ENCODE peak calls at places on chromosomes 16 and 17, in five cellular contexts. F is HFF-Myc, K is A549, U is cardiac fibroblast, N is thoracic aorta. P is an unnamed sample.

GRCh38 chr17:49123061-49123460 is 9.5 kb upstream of the B4GALNT2 start:
- DNase-seq in U (no peak), N (no peak), F (no peak), K (no peak), P (no peak)

GRCh38 chr16:22008215-22009142 is 568 bp downstream of the MOSMO start:
- DNase-seq in F (no peak), K (peak), N (no peak), U (no peak), P (no peak)

GRCh38 chr17:8190506-8190905 is 526 bp upstream of the BORCS6 start:
- DNase-seq in U (no peak), N (no peak), F (no peak), K (no peak), P (no peak)

GRCh38 chr16:72493681-72494415 is 321.9 kb upstream of the PMFBP1 start:
- DNase-seq in K (no peak), F (no peak), N (no peak), U (peak), P (peak)

GRCh38 chr16:62033065-62033464 is 3.2 kb downstream of the CDH8 start:
- DNase-seq in N (no peak), K (no peak), F (no peak), U (no peak), P (no peak)

GRCh38 chr17:18039535-18040286 is 503 bp downstream of the GID4 start:
- DNase-seq in K (peak), N (no peak), F (no peak), U (no peak), P (no peak)

GRCh38 chr17:81160747-81161453 is 4.4 kb upstream of the PVALEF start:
- DNase-seq in F (no peak), N (no peak), U (no peak), K (no peak), P (no peak)

GRCh38 chr16:57469917-57470470 is 7.5 kb downstream of the POLR2C start:
- DNase-seq in U (peak), F (no peak), N (no peak), K (peak), P (no peak)

GRCh38 chr16:20997147-20997546 is 96.6 kb downstream of the LYRM1 start:
- DNase-seq in U (no peak), F (no peak), K (no peak), N (no peak), P (no peak)

GRCh38 chr17:81340606-81341346 is 45.7 kb upstream of the SLC38A10 start:
- DNase-seq in N (no peak), K (no peak), F (no peak), U (peak), P (no peak)

GRCh38 chr17:28384281-28385036 is 13.0 kb downstream of the SARM1 start:
- DNase-seq in U (no peak), F (no peak), K (no peak), N (no peak), P (no peak)

GRCh38 chr17:45114117-45114932 is 18.0 kb downstream of the PLCD3 start:
- DNase-seq in N (no peak), U (no peak), K (no peak), F (no peak), P (no peak)

GRCh38 chr17:45113424-45113754 is 18.9 kb downstream of the PLCD3 start:
- DNase-seq in N (no peak), F (no peak), K (no peak), U (no peak), P (no peak)

GRCh38 chr17:45110676-45111611 is 21.4 kb downstream of the PLCD3 start:
- DNase-seq in U (peak), F (no peak), N (no peak), K (no peak), P (no peak)

GRCh38 chr17:45112559-45113423 is 19.5 kb downstream of the PLCD3 start:
- DNase-seq in N (no peak), U (no peak), F (no peak), K (no peak), P (no peak)

DNA sequence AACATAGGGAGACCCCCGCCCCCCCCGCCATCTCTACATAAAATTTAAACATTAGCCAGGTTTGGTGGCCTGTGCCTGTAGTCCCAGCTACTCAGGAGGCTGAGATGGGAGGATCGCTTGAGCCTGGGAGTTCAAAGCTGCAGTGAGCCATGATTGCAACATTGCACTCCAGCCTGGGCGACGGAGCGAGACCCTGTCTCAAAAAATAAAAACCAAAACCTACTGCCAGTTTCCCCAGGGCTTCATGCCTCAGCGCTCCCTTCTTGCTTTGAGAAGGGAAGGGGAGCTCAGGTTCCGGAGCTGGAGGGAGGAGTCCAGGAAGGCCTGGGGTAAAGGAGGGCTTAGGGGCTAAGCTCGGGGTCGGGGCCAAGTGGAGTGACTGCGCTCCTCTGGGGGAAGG is 20.5 kb downstream of the PLCD3 start:
- DNase-seq in N (no peak), F (no peak), U (no peak), K (no peak), P (no peak)
- H3K4me3 ChIP-seq in N (no peak), F (no peak), U (no peak), K (no peak), P (no peak)

DNA sequence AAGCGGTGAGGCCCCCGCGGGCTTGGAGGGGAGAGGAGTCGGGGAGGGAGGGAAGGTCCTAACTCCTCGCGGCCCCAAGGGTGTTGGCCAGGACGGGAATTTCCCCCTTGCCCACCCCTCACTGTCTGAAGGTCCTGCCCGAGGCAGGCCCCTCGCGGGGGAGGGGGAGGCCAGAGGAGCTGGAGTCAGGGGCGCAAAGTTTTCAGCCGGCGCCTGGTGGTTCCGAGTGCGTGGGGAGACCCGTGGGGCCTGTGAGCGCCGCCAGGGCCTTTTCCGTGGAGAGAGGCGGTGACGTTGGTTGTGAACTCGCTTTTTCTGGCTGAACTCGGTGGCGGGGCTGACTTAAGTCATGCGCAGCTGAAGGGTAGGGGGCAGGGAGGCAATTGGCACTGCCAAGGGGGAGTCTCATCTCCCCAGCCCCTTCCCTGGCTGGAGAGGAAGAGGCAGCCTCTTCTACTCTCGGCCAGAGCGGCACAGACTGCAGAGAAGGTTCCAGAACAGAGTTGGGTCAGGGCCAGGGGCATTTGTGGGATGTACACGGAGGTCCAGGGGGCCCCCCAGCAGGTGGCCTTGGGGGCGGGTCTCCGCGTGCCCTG is 1.5 kb downstream of the CACNA1H start:
- DNase-seq in U (no peak), K (peak), N (no peak), F (no peak), P (no peak)
- TF ChIP-seq CTCF in U (no peak), K (no peak), N (no peak), F (no peak), P (no peak)

GRCh38 chr17:77527836-77528505 is 387.2 kb downstream of the SEC14L1 start:
- DNase-seq in K (no peak), U (no peak), F (no peak), N (no peak), P (no peak)

GRCh38 chr17:77528516-77529327 is 388.0 kb downstream of the SEC14L1 start:
- DNase-seq in K (no peak), N (no peak), F (no peak), U (no peak), P (no peak)

GRCh38 chr17:77531002-77531401 is 390.2 kb downstream of the SEC14L1 start:
- DNase-seq in K (no peak), F (no peak), U (no peak), N (no peak), P (no peak)

GRCh38 chr17:77530591-77530990 is 389.8 kb downstream of the SEC14L1 start:
- DNase-seq in K (no peak), F (no peak), N (no peak), U (no peak), P (no peak)

GRCh38 chr17:77529328-77529650 is 388.5 kb downstream of the SEC14L1 start:
- DNase-seq in N (no peak), F (no peak), U (no peak), K (no peak), P (no peak)
- H3K4me3 ChIP-seq in N (no peak), F (no peak), U (no peak), K (no peak), P (no peak)

GRCh38 chr17:3730881-3731429 is 7.3 kb downstream of the HASPIN start:
- DNase-seq in F (no peak), N (no peak), U (peak), K (no peak), P (no peak)
- TF ChIP-seq CTCF in F (no peak), N (no peak), U (no peak), K (no peak), P (no peak)

GRCh38 chr16:4373356-4373908 is 1.8 kb downstream of the VASN start:
- DNase-seq in K (peak), F (no peak), N (no peak), U (no peak), P (no peak)
- H3K4me3 ChIP-seq in K (peak), F (peak), N (peak), U (peak), P (peak)

GRCh38 chr16:85633438-85633743 is 20.3 kb downstream of the GSE1 start:
- DNase-seq in K (no peak), U (no peak), F (no peak), N (no peak), P (no peak)

GRCh38 chr16:85633888-85634287 is 20.8 kb downstream of the GSE1 start:
- DNase-seq in N (no peak), K (no peak), U (no peak), F (no peak), P (no peak)

GRCh38 chr16:85635545-85636140 is 22.5 kb downstream of the GSE1 start:
- DNase-seq in U (no peak), N (no peak), K (no peak), F (no peak), P (no peak)

GRCh38 chr16:85636234-85636812 is 23.2 kb downstream of the GSE1 start:
- DNase-seq in N (no peak), U (no peak), F (no peak), K (no peak), P (no peak)

GRCh38 chr16:85634747-85635544 is 21.8 kb downstream of the GSE1 start:
- DNase-seq in N (no peak), K (no peak), U (no peak), F (no peak), P (no peak)
- TF ChIP-seq CTCF in N (no peak), K (peak), U (no peak), F (peak), P (no peak)

GRCh38 chr16:12011565-12011964 is 35.0 kb downstream of the SNX29 start:
- DNase-seq in N (no peak), F (no peak), U (no peak), K (no peak), P (no peak)
- H3K4me3 ChIP-seq in N (no peak), F (no peak), U (no peak), K (no peak), P (no peak)

GRCh38 chr17:5705081-5705875 is 121.0 kb upstream of the NLRP1 start:
- DNase-seq in K (no peak), N (no peak), F (no peak), U (peak), P (no peak)
- TF ChIP-seq CTCF in K (peak), N (no peak), F (peak), U (peak), P (peak)

DNA sequence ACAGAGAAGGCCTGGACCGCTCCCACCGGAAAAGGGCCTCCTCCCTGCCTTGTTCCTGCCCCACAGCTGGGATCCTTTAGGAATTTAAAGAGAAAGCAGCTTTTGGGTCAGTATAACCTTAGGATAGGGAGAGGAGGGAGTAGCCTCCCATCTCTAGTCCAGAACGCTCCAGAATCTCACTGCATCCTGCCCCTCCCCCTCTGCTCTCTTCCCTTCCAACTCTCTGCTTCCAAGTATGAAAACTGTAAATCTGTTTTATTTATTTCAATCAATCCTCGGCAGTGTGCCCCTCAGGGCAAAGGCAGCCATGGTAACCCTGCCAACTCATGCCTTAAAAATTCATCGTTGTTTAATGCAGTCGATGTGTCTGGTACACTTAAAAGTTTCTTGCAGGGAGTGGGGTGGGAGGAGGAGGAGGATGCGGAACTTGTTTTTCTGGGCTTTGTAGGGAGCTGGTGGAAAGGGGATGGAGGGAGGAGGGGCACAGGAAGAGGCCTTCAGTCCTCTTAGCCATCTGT is 21.2 kb upstream of the MTSS2 start:
- DNase-seq in N (no peak), K (peak), U (peak), F (peak), P (peak)
- H3K4me3 ChIP-seq in N (no peak), K (no peak), U (no peak), F (no peak), P (no peak)

GRCh38 chr17:19262650-19263620 is 25.8 kb downstream of the EPN2 start:
- DNase-seq in F (no peak), K (no peak), N (no peak), U (peak), P (no peak)
- TF ChIP-seq CTCF in F (no peak), K (no peak), N (no peak), U (no peak), P (no peak)